ENCODE peak calls at places on chromosomes 16 and 17, in six cellular contexts. N is left ventricle myocardium inferior, A is AG10803, O is left lobe of liver, P is MM.1S, F is lung microvascular endothelial cell. H is an unnamed sample.

GRCh38 chr17:17175917-17176316 is 30.2 kb downstream of the PLD6 start:
- DNase-seq in O (no peak), A (no peak), N (no peak), P (no peak), F (no peak), H (no peak)

GRCh38 chr17:68539536-68540469 is 27.6 kb downstream of the PRKAR1A start:
- DNase-seq in O (peak), N (no peak), F (no peak), A (peak), P (peak), H (no peak)

GRCh38 chr17:15261063-15261817 is 3.9 kb downstream of the PMP22 start:
- DNase-seq in O (peak), P (no peak), N (peak), F (peak), A (peak), H (peak)

GRCh38 chr16:29943846-29944669 is 17.8 kb upstream of the TMEM219 start:
- DNase-seq in F (no peak), A (peak), N (no peak), P (no peak), O (no peak), H (no peak)

GRCh38 chr16:27432600-27432957 is 30.6 kb downstream of the IL21R start:
- DNase-seq in N (no peak), O (no peak), P (no peak), F (no peak), A (peak), H (no peak)

GRCh38 chr17:8109669-8110455 is 8.5 kb downstream of the ALOXE3 start:
- DNase-seq in O (peak), F (peak), A (no peak), N (peak), P (peak), H (no peak)

GRCh38 chr17:28626818-28627217 is 12.8 kb upstream of the RSKR start:
- DNase-seq in O (no peak), P (no peak), A (no peak), N (no peak), F (no peak), H (no peak)

GRCh38 chr16:684067-684794 is at the start of gene JMJD8:
- DNase-seq in P (peak), A (peak), F (peak), O (peak), N (peak), H (peak)

GRCh38 chr16:87502308-87502969 is 9.6 kb upstream of the ZCCHC14 start:
- DNase-seq in P (no peak), N (no peak), O (no peak), F (no peak), A (no peak), H (no peak)

GRCh38 chr17:15981208-15981607 is 18.3 kb downstream of the ZSWIM7 start:
- DNase-seq in N (no peak), P (no peak), F (no peak), A (no peak), O (no peak), H (no peak)

GRCh38 chr17:73901661-73902415 is 257.6 kb upstream of the SDK2 start:
- DNase-seq in F (no peak), O (no peak), P (no peak), N (peak), A (no peak), H (peak)

GRCh38 chr17:39224778-39225307 is 902 bp downstream of the STAC2 start:
- DNase-seq in N (no peak), O (no peak), F (no peak), A (no peak), P (no peak), H (no peak)

GRCh38 chr17:4585203-4585939 is 1.0 kb downstream of the SMTNL2 start:
- DNase-seq in A (no peak), N (no peak), F (no peak), P (no peak), O (no peak), H (no peak)

GRCh38 chr17:28643979-28644781 is 778 bp downstream of the BLTP2 start:
- DNase-seq in F (peak), N (no peak), A (peak), O (peak), P (peak), H (peak)

GRCh38 chr17:2138318-2138717 is 83.4 kb downstream of the HIC1 start:
- DNase-seq in O (no peak), N (no peak), F (no peak), A (peak), P (peak), H (peak)

GRCh38 chr16:59540621-59541020 is 806.5 kb upstream of the GOT2 start:
- DNase-seq in N (no peak), P (no peak), A (peak), F (no peak), O (no peak), H (no peak)

GRCh38 chr17:1829189-1829578 is 518 bp downstream of the SMYD4 start:
- DNase-seq in F (peak), N (no peak), P (peak), O (no peak), A (no peak), H (peak)

GRCh38 chr17:310111-311010 is 42.2 kb downstream of the RPH3AL start:
- DNase-seq in P (no peak), O (no peak), N (no peak), F (no peak), A (no peak), H (peak)

GRCh38 chr16:14211856-14212543 is 140.9 kb downstream of the MRTFB start:
- DNase-seq in N (no peak), F (no peak), O (no peak), A (no peak), P (no peak), H (no peak)

GRCh38 chr17:76261421-76262215 is 3.5 kb upstream of the UBALD2 start:
- DNase-seq in P (peak), N (no peak), O (no peak), A (no peak), F (peak), H (no peak)